ENCODE peak calls at places on chromosome 5, in four cellular contexts. K is body of pancreas, O is HCT116, W is heart left ventricle. U is an unnamed sample.

GRCh38 chr5:157458835-157459234 is 1.2 kb upstream of the NIPAL4 start:
- DNase-seq in K (no peak), O (no peak), W (no peak), U (no peak)

GRCh38 chr5:95664204-95664786 is 17.7 kb downstream of the RFESD start:
- DNase-seq in K (peak), O (peak), W (no peak), U (peak)

GRCh38 chr5:94901071-94901979 is 282.9 kb downstream of the SLF1 start:
- DNase-seq in K (no peak), O (no peak), W (no peak), U (no peak)

GRCh38 chr5:61386062-61386800 is 54.2 kb downstream of the ZSWIM6 start:
- DNase-seq in K (no peak), O (no peak), W (no peak), U (no peak)

GRCh38 chr5:103120607-103121200 is 603 bp downstream of the PPIP5K2 start:
- DNase-seq in K (no peak), O (no peak), W (no peak), U (no peak)

GRCh38 chr5:44260793-44261192 is 128.4 kb downstream of the FGF10 start:
- DNase-seq in K (no peak), O (no peak), W (no peak), U (no peak)

GRCh38 chr5:137566780-137567179 is 67.7 kb upstream of the SPOCK1 start:
- DNase-seq in K (no peak), O (no peak), W (no peak), U (no peak)

GRCh38 chr5:1032551-1033027 is 24.0 kb downstream of the NKD2 start:
- DNase-seq in K (no peak), O (no peak), W (peak), U (no peak)

GRCh38 chr5:134530375-134531077 is 5.1 kb downstream of the JADE2 start:
- DNase-seq in K (peak), O (no peak), W (peak), U (no peak)

GRCh38 chr5:95729115-95730010 is 1.8 kb upstream of the RHOBTB3 start:
- DNase-seq in K (no peak), O (no peak), W (no peak), U (no peak)

GRCh38 chr5:133825631-133826289 is 142.7 kb downstream of the C5orf15 start:
- DNase-seq in K (no peak), O (no peak), W (peak), U (peak)

GRCh38 chr5:84290161-84290560 is 94.5 kb downstream of the EDIL3 start:
- DNase-seq in K (no peak), O (no peak), W (no peak), U (no peak)

GRCh38 chr5:1651971-1652872 is 128.5 kb upstream of the LPCAT1 start:
- DNase-seq in K (no peak), O (no peak), W (no peak), U (no peak)

GRCh38 chr5:176881021-176881749 is 18.0 kb downstream of the HK3 start:
- DNase-seq in K (no peak), O (no peak), W (peak), U (peak)

GRCh38 chr5:128349044-128349629 is 188.9 kb downstream of the FBN2 start:
- DNase-seq in K (peak), O (peak), W (no peak), U (no peak)

GRCh38 chr5:140569197-140569596 is 4.6 kb downstream of the SLC35A4 start:
- DNase-seq in K (no peak), O (no peak), W (no peak), U (no peak)

GRCh38 chr5:179867476-179867875 is 8.9 kb upstream of the MRNIP start:
- DNase-seq in K (no peak), O (no peak), W (no peak), U (no peak)

GRCh38 chr5:32217886-32218396 is 43.8 kb upstream of the GOLPH3 start:
- DNase-seq in K (no peak), O (no peak), W (no peak), U (no peak)

GRCh38 chr5:139390639-139391569 is 1.2 kb upstream of the MZB1 start:
- DNase-seq in K (no peak), O (no peak), W (no peak), U (no peak)

GRCh38 chr5:135739383-135739961 is 95.0 kb upstream of the SLC25A48 start:
- DNase-seq in K (no peak), O (no peak), W (no peak), U (no peak)

GRCh38 chr5:97839338-97840081 is 656.5 kb upstream of the RIOK2 start:
- DNase-seq in K (no peak), O (no peak), W (no peak), U (no peak)
- H3K27ac ChIP-seq in K (no peak), O (no peak), W (no peak), U (no peak)

GRCh38 chr5:25964009-25964372 is 1074.4 kb downstream of the CDH9 start:
- DNase-seq in K (no peak), O (no peak), W (no peak), U (no peak)
- H3K4me3 ChIP-seq in K (no peak), O (no peak), W (no peak), U (no peak)

GRCh38 chr5:158967566-158967965 is 132.2 kb downstream of the EBF1 start:
- DNase-seq in K (no peak), O (no peak), W (no peak), U (no peak)

GRCh38 chr5:158968160-158968559 is 131.6 kb downstream of the EBF1 start:
- DNase-seq in K (no peak), O (no peak), W (no peak), U (no peak)

GRCh38 chr5:158970569-158971014 is 129.1 kb downstream of the EBF1 start:
- DNase-seq in K (no peak), O (no peak), W (no peak), U (no peak)

DNA sequence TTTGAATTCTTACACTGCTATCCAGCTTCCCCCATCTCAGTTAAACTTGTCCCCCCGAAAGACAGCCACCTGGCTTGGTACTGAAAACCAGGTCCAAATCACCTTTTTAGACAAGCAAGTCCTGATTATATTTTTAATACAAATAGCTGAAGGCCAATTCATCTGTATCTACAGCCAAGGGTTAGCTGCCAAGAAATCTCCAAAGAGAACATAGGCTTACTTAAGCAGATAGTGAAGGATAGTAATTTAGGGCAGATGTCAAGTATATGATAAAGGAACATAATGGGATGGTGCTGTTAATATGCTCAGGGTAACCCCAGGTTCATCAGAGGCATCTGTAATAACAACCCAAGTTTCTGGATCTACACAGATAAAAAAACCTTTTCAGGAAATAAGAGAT is 133.0 kb downstream of the EBF1 start:
- DNase-seq in K (no peak), O (no peak), W (no peak), U (no peak)
- H3K27ac ChIP-seq in K (no peak), O (no peak), W (no peak), U (no peak)

GRCh38 chr5:5497132-5497748 is 74.8 kb downstream of the ICE1 start:
- DNase-seq in K (peak), O (peak), W (peak), U (no peak)

GRCh38 chr5:5492087-5492933 is 69.8 kb downstream of the ICE1 start:
- DNase-seq in K (peak), O (peak), W (no peak), U (peak)

GRCh38 chr5:5490774-5491347 is 68.4 kb downstream of the ICE1 start:
- DNase-seq in K (no peak), O (no peak), W (no peak), U (no peak)

DNA sequence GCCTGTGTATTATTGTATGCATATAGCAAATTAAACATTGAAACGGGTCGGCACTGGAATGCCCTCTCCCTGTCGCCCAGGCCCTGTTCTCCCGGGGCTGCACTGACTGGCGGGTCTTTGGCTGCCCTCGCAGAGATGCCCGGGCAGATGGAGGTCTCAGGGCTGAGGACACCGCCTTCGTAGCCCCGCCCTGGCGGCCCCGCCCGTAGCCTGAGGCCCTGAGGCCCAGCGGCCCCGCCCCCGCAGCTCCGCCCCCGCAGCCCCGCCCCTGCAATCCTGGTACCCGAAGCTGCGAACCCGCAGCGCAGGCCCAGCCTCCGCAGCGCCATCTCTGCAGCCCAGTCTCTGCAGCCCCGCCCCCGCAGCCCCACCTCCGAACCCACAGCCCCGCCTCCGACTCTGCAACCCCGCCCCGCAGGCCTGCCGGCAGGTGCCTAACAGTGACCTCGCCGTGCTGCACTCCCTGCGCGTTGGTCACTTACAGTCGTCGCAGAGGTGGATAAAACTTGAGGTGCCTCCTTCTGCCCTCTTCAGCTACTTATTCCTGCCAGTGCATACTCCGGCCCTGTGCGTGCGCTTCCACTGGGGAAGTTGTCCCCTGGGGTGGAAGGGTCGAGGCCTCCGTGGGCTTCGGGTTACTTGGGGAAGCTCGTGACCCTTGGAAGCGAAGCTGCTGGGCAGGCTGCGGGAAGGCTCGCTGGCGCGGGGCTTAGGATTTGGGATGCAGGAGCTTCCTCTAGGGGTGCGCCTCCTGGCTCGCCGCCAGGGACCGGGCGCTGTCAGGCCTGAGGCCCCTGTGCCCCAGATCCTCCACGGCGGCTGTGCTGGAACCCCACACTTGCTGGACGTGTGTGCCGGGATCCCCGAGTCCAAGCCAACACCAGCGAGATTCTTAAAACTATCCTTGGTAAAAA is 72.3 kb downstream of the ICE1 start:
- DNase-seq in K (peak), O (peak), W (peak), U (peak)
- H3K4me3 ChIP-seq in K (no peak), O (no peak), W (no peak), U (peak)

GRCh38 chr5:59800375-59800893 is 93.1 kb downstream of the PDE4D start:
- DNase-seq in K (no peak), O (no peak), W (no peak), U (no peak)

GRCh38 chr5:59799668-59800374 is 93.7 kb downstream of the PDE4D start:
- DNase-seq in K (no peak), O (peak), W (no peak), U (peak)

GRCh38 chr5:59795141-59795540 is 98.4 kb downstream of the PDE4D start:
- DNase-seq in K (no peak), O (no peak), W (no peak), U (no peak)

GRCh38 chr5:59798862-59799667 is 94.5 kb downstream of the PDE4D start:
- DNase-seq in K (no peak), O (no peak), W (no peak), U (no peak)
- H3K27ac ChIP-seq in K (peak), O (no peak), W (peak), U (no peak)

GRCh38 chr5:147310059-147310704 is 75.4 kb downstream of the STK32A start:
- DNase-seq in K (peak), O (peak), W (peak), U (no peak)
- H3K4me3 ChIP-seq in K (no peak), O (peak), W (no peak), U (no peak)

DNA sequence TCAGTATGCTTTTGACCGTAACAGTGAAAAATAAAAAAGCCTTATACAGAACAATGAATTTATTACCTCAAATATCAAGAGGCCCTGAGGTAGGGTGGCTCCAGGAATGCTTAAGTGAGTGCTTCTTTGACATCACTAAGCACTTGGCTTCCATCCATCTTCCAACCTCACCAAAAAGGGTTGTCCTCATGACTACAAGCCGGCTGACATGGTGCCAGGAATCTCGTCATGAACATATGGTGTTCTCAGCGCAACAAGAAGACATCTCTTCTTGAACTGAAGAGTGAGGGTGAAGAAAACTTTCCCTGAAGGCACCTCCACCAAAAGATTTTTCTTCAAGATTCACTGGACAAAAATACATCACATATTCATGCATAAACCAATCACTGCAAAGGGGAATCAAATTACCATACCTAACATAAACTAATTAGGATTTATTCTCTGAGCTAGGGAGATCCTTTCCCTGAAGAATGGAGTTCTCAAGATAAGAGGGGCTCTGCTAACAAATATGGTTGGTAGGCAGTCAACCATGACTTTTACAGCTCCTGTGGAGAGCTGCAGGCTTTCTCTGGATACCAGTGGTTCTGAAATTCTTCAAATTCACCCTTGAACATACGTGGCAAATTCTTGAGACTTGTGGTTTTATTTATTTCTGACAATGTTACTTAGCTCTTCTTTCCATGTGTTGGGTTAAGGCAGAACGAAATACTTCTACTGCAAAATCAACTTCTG is 49.5 kb downstream of the AGXT2 start:
- DNase-seq in K (no peak), O (no peak), W (no peak), U (no peak)
- H3K27ac ChIP-seq in K (no peak), O (no peak), W (no peak), U (no peak)

DNA sequence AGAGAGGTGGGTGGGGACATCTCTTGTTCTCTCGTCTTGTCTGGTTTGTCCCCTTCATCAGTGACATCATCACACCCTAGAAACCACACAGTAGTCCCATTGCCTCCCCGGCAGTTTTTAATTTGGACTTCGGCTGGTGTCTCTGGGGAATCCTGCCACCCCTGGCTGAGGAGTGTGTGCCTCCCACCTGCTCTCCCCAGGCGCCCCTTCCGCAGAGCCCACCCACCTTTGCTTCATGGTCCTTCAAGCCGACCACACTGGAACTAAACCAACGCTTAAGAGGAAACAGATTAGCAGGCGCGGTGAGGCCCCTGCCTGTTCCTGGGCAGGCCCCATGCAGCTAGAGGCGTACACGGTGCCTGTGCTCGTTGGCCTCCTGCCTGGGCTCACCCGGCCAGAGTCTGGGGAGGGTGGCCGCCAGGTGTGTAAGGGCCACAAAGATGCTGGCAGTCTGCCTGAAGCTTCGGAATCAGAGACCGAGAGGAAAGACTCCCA is 107.6 kb upstream of the SPRY4 start:
- DNase-seq in K (peak), O (no peak), W (peak), U (peak)
- H3K4me3 ChIP-seq in K (no peak), O (no peak), W (no peak), U (peak)